ENCODE peak calls at places on chromosome 6, in five cellular contexts. T is fibroblast of lung, K is AG04450, W is mesothelial cell of epicardium, U is progenitor cell of endocrine pancreas. J is an unnamed sample.

GRCh38 chr6:137845460-137845859 is 21.6 kb upstream of the TNFAIP3 start:
- DNase-seq in T (peak; percentile 28), K (no peak), W (no peak), U (no peak), J (no peak)

GRCh38 chr6:135592276-135592675 is 94.7 kb upstream of the AHI1 start:
- DNase-seq in T (no peak), K (no peak), W (no peak), U (no peak), J (no peak)

GRCh38 chr6:168915242-168915641 is 338.4 kb downstream of the THBS2 start:
- DNase-seq in T (no peak), K (no peak), W (no peak), U (no peak), J (no peak)

GRCh38 chr6:130515306-130515705 is 149.5 kb downstream of the TMEM200A start:
- DNase-seq in T (no peak), K (no peak), W (no peak), U (no peak), J (no peak)

GRCh38 chr6:75317503-75318206 is 33.1 kb upstream of the TMEM30A start:
- DNase-seq in T (no peak), K (no peak), W (no peak), U (no peak), J (no peak)

GRCh38 chr6:114153448-114153847 is 182.5 kb upstream of the HDAC2 start:
- DNase-seq in T (no peak), K (no peak), W (no peak), U (no peak), J (no peak)

GRCh38 chr6:116084284-116084683 is 16.4 kb upstream of the NT5DC1 start:
- DNase-seq in T (no peak), K (no peak), W (no peak), U (no peak), J (no peak)

GRCh38 chr6:36033935-36034334 is 6.3 kb downstream of the MAPK14 start:
- DNase-seq in T (peak; percentile 33), K (no peak), W (no peak), U (no peak), J (peak; percentile 42)

GRCh38 chr6:21678990-21679389 is 85.4 kb downstream of the SOX4 start:
- DNase-seq in T (peak; percentile 18), K (peak; percentile 24), W (no peak), U (no peak), J (no peak)

GRCh38 chr6:5435449-5435848 is 174.1 kb downstream of the FARS2 start:
- DNase-seq in T (peak; percentile 46), K (no peak), W (no peak), U (no peak), J (no peak)

GRCh38 chr6:41374618-41375590 is 39.5 kb downstream of the NCR2 start:
- DNase-seq in T (no peak), K (no peak), W (peak; percentile 54), U (peak; percentile 25), J (no peak)

GRCh38 chr6:140669321-140669720 is 1294.9 kb upstream of the CITED2 start:
- DNase-seq in T (peak; percentile 14), K (no peak), W (no peak), U (no peak), J (no peak)

GRCh38 chr6:140670013-140670412 is 1295.6 kb upstream of the CITED2 start:
- DNase-seq in T (peak; percentile 74), K (no peak), W (no peak), U (no peak), J (no peak)

GRCh38 chr6:140671926-140672325 is 1297.5 kb upstream of the CITED2 start:
- DNase-seq in T (no peak), K (no peak), W (no peak), U (no peak), J (no peak)
- TF ChIP-seq CTCF in T (no peak), K (no peak), W (no peak), U (no peak), J (no peak)

DNA sequence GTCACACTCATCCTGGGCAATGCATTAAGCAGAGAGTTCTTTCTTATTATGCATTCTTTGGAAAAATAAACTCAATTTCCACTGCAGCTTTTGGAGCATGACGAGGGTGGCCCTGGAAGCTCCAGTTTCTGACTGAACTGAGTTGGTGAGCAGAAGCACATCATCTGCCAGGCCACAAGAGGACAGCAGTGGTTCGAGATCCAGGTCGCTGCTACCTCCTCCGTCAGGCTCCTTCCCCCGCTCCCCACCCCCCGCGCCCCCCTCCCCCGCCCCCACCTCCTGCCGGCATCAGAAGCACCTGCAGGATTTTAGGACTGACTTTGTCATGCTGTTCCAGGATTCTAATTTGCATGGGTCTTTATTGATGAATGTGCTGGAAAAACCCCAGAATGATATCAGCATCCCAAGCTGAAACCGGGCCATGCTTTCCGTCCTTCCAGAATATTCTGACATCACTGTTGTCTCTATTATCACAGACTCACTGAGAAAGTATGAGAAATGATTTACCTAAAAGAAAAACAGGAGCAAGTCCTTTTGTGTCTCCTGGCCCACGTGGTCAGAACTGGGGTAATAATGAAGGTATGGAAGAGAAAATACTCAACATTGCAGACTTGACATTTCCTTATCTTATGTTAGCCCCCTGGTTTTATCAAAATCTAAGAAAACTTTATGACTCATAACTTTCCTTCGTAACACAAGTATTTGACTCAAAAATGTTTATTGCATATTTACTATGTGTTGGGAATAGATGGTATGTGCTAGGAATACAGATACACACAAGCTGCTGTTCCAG is 220.1 kb upstream of the EXOC2 start:
- DNase-seq in T (peak; percentile 78), K (peak; percentile 8), W (no peak), U (no peak), J (no peak)
- TF ChIP-seq CTCF in T (peak; percentile 82), K (peak; percentile 71), W (no peak), U (peak; percentile 57), J (no peak)

GRCh38 chr6:18262812-18263560 is 1.3 kb downstream of the DEK start:
- DNase-seq in T (no peak), K (no peak), W (no peak), U (no peak), J (no peak)

GRCh38 chr6:18263561-18264337 is 581 bp downstream of the DEK start:
- DNase-seq in T (peak; percentile 61), K (no peak), W (no peak), U (peak; percentile 41), J (peak; percentile 36)

GRCh38 chr6:18261877-18262276 is 2.5 kb downstream of the DEK start:
- DNase-seq in T (no peak), K (no peak), W (no peak), U (no peak), J (no peak)

GRCh38 chr6:18259675-18260447 is 4.5 kb downstream of the DEK start:
- DNase-seq in T (no peak), K (no peak), W (no peak), U (no peak), J (no peak)

DNA sequence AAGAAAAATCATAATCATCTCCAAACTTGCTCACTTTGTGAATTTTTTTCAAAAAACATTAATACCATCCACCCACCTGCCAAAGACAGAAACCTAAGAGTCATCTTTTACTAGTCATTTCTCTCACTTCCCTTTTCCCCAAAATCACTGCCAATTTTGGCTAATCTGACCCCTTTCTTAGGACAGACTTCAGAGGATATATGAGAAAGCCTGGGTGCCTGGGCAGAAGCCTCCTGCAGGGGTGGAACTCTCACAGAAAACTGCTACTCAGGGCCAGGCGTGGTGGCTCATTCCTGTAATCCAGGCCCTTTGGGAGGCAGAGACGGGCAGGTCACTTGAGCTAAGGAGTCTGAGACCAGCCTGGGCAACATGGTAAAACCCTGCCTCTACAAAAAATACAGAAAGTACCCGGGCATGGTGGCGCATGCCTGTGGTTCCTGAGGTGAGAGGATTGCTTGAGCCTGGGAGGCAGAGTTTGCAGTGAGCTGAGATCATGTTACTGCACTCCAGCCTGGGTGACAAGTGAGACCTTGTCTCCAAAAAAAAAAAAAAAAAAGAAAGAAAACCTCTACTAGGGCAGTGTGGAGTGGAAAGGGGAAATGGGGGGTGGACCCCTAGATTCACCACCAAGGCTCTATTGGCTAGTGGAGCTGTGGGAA is 3.8 kb downstream of the DEK start:
- DNase-seq in T (peak; percentile 36), K (no peak), W (no peak), U (no peak), J (peak; percentile 24)
- TF ChIP-seq CTCF in T (peak; percentile 12), K (no peak), W (no peak), U (no peak), J (no peak)

GRCh38 chr6:89375427-89375868 is 22.9 kb upstream of the UBE2J1 start:
- DNase-seq in T (no peak), K (no peak), W (no peak), U (peak; percentile 59), J (peak; percentile 79)
- TF ChIP-seq CTCF in T (peak; percentile 19), K (peak; percentile 17), W (no peak), U (peak; percentile 57), J (peak; percentile 47)

GRCh38 chr6:16749516-16750485 is 11.5 kb downstream of the ATXN1 start:
- DNase-seq in T (no peak), K (no peak), W (no peak), U (no peak), J (no peak)

GRCh38 chr6:16747232-16748027 is 13.8 kb downstream of the ATXN1 start:
- DNase-seq in T (peak; percentile 70), K (no peak), W (no peak), U (no peak), J (no peak)

GRCh38 chr6:16746812-16747211 is 14.4 kb downstream of the ATXN1 start:
- DNase-seq in T (no peak), K (no peak), W (no peak), U (no peak), J (no peak)

GRCh38 chr6:16750566-16750965 is 10.7 kb downstream of the ATXN1 start:
- DNase-seq in T (no peak), K (no peak), W (no peak), U (no peak), J (no peak)

GRCh38 chr6:16748028-16748319 is 13.3 kb downstream of the ATXN1 start:
- DNase-seq in T (no peak), K (no peak), W (no peak), U (no peak), J (no peak)
- TF ChIP-seq CTCF in T (no peak), K (no peak), W (no peak), U (no peak), J (no peak)

DNA sequence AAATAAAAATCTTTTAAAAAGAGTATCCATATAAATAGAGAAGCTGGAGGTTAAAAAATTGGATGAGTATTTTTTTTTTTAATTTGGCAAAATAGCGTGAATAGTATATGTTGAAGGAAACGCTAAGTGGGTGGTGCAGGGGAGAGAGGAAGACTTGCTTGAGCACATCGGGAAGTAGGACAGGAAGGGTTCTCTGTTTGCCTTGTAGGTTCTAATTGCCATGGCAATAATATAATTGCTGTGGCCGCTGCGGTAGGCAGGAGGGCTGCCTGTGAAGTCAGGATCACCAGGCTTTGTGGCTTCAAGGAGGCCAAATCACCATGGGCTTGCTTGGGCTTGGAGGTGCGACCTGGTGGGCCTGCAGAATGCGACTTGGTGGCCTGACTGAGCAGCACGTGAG is 35.1 kb downstream of the IGF2R start:
- DNase-seq in T (no peak), K (no peak), W (no peak), U (no peak), J (no peak)
- TF ChIP-seq CTCF in T (no peak), K (no peak), W (no peak), U (no peak), J (no peak)